ENCODE peak calls at places on chromosomes 1 and 21, in nine cellular contexts. R is suprapubic skin, M is ovary, K is esophagus muscularis mucosa, X is IMR-90, A is esophagus squamous epithelium, U is A549, N is sigmoid colon, V is uterus. I is an unnamed sample.

GRCh38 chr1:1628656-1629429 is 3.1 kb upstream of the MMP23B start:
- DNase-seq in V (no peak), M (no peak), K (no peak), N (peak), X (no peak), R (peak), U (no peak), A (no peak), I (no peak)

GRCh38 chr1:226821719-226822085 is 48.7 kb upstream of the PSEN2 start:
- DNase-seq in K (no peak), A (no peak), V (no peak), X (peak), N (no peak), R (no peak), U (no peak), M (no peak), I (no peak)

GRCh38 chr1:13922440-13922839 is 222.5 kb downstream of the PRDM2 start:
- DNase-seq in N (no peak), A (no peak), M (no peak), U (no peak), V (no peak), R (no peak), K (peak), X (no peak), I (no peak)

GRCh38 chr21:40130476-40130875 is 263.2 kb downstream of the PCP4 start:
- DNase-seq in X (no peak), A (no peak), N (no peak), K (no peak), R (no peak), U (no peak), M (no peak), V (no peak), I (no peak)

GRCh38 chr21:32186843-32187242 is 92.0 kb downstream of the MIS18A start:
- DNase-seq in A (no peak), X (no peak), M (no peak), U (no peak), V (no peak), K (peak), N (no peak), R (no peak), I (no peak)

GRCh38 chr1:31183927-31184554 is 55.6 kb downstream of the NKAIN1 start:
- DNase-seq in R (no peak), A (no peak), V (no peak), X (peak), N (no peak), M (no peak), U (peak), K (no peak), I (no peak)

GRCh38 chr1:100265562-100265930 is 470 bp upstream of the RTCA start:
- DNase-seq in A (no peak), R (no peak), U (peak), N (no peak), K (no peak), V (no peak), X (peak), M (no peak), I (peak)

GRCh38 chr1:41537257-41537656 is 52.8 kb upstream of the EDN2 start:
- DNase-seq in A (no peak), N (peak), U (no peak), V (peak), R (peak), X (no peak), M (no peak), K (no peak), I (no peak)

DNA sequence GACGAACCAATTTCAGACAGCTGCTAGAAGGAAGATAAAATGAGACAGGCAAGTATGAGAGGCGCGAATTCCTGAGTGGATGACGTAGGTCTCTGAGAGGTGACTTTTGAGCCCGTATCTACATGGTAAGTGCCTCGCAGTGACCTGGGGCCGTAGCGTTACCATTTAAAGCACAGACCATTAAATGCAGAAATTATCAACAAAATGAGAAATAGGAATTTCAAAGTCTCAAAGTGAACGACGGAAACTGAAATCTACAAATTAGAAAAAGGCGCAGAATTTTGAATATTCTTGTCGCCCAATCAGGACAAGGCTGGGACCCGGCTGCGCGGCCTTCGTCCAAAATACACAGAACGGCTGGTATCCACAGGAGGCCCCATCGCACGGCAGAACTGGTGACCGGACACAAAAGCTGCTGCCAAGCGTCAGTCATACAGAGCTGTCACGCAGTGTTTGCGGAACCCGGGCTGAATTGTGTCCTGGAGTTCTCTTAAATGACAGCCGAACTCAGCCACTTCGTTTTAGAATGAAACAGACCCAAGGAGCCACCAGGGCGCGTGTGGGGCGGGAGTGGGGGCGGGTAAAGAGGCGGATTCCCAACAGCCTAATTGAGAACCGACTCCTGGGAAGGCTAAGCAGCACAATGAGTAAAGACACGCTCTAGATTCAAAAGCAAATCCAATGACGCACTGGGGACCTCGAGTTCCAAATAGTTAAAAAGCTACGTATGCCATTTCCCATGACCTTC is 13.8 kb upstream of the BOLA1 start:
- DNase-seq in A (peak), N (peak), X (peak), M (peak), K (peak), U (peak), R (peak), V (peak), I (no peak)
- TF ChIP-seq POLR2A in A (peak), N (peak), X (peak), M (peak), K (no peak), U (peak), R (peak), V (peak), I (peak)

GRCh38 chr1:19644422-19644760 is 280 bp downstream of the NBL1 start:
- DNase-seq in K (no peak), U (no peak), N (no peak), X (no peak), M (no peak), V (no peak), R (no peak), A (no peak), I (no peak)

GRCh38 chr1:19640363-19641316 is 3.5 kb upstream of the NBL1 start:
- DNase-seq in K (no peak), N (peak), M (no peak), A (no peak), X (peak), V (no peak), R (no peak), U (peak), I (no peak)

GRCh38 chr1:19643602-19644419 is at the start of gene NBL1:
- DNase-seq in V (peak), A (no peak), X (peak), R (peak), N (peak), U (peak), M (peak), K (no peak), I (no peak)

GRCh38 chr1:19644761-19645543 is 841 bp downstream of the NBL1 start:
- DNase-seq in A (no peak), U (no peak), R (no peak), N (no peak), M (peak), K (no peak), X (no peak), V (no peak), I (no peak)

GRCh38 chr1:19643113-19643512 is 998 bp upstream of the NBL1 start:
- DNase-seq in V (no peak), M (peak), X (no peak), K (no peak), U (peak), A (no peak), R (peak), N (peak), I (peak)
- TF ChIP-seq POLR2A in V (no peak), M (no peak), X (no peak), K (no peak), U (peak), A (peak), R (no peak), N (peak), I (no peak)

GRCh38 chr1:201649776-201650607 is 111.1 kb downstream of the NAV1 start:
- DNase-seq in K (peak), R (peak), A (no peak), X (peak), U (peak), V (peak), N (peak), M (peak), I (no peak)
- TF ChIP-seq POLR2A in K (no peak), R (no peak), A (peak), X (peak), U (no peak), V (no peak), N (peak), M (peak), I (no peak)

GRCh38 chr1:168225476-168226190 is at the start of gene SFT2D2:
- DNase-seq in R (peak), U (peak), V (peak), X (peak), A (peak), K (peak), N (peak), M (peak), I (peak)
- TF ChIP-seq POLR2A in R (peak), U (peak), V (peak), X (peak), A (peak), K (no peak), N (peak), M (peak), I (peak)